ENCODE peak calls at places on chromosome 22, in six cellular contexts. A, C, R, L, H and M are unnamed samples.

GRCh38 chr22:21707677-21708076 is 27.9 kb downstream of the YPEL1 start:
- DNase-seq in C (no peak), A (peak), L (no peak), R (no peak), H (no peak), M (no peak)

GRCh38 chr22:37904572-37905533 is 1.2 kb upstream of the MICALL1 start:
- DNase-seq in R (no peak), A (no peak), H (no peak), C (no peak), L (peak), M (peak)

GRCh38 chr22:16969508-16970327 is 38.3 kb downstream of the GAB4 start:
- DNase-seq in L (no peak), A (no peak), H (no peak), R (no peak), C (no peak), M (no peak)

GRCh38 chr22:45671051-45671782 is 417 bp upstream of the ATXN10 start:
- DNase-seq in A (no peak), C (peak), H (no peak), L (no peak), R (peak), M (no peak)

GRCh38 chr22:25076281-25076680 is 123.4 kb upstream of the CRYBB3 start:
- DNase-seq in C (no peak), R (no peak), A (no peak), L (no peak), H (no peak), M (no peak)

GRCh38 chr22:38205261-38206128 is 3.7 kb downstream of the MAFF start:
- DNase-seq in H (no peak), A (no peak), L (no peak), C (no peak), R (no peak), M (no peak)

GRCh38 chr22:45185718-45186511 is 22.2 kb downstream of the NUP50 start:
- DNase-seq in L (no peak), H (no peak), C (no peak), R (no peak), A (no peak), M (no peak)

GRCh38 chr22:27331526-27332281 is 469.9 kb downstream of the MN1 start:
- DNase-seq in H (peak), R (no peak), L (peak), C (peak), A (peak), M (no peak)

GRCh38 chr22:28442951-28443876 is 236.4 kb downstream of the TTC28 start:
- DNase-seq in C (peak), H (peak), L (no peak), A (peak), R (peak), M (peak)

GRCh38 chr22:49101873-49102272 is 725.8 kb downstream of the BRD1 start:
- DNase-seq in L (no peak), A (no peak), C (no peak), H (no peak), R (no peak), M (no peak)

GRCh38 chr22:37298748-37299495 is 16.6 kb downstream of the CYTH4 start:
- DNase-seq in L (no peak), C (no peak), A (no peak), R (no peak), H (no peak), M (no peak)

GRCh38 chr22:32469799-32470212 is 4.8 kb upstream of the FBXO7 start:
- DNase-seq in C (no peak), A (no peak), R (peak), H (no peak), L (no peak), M (no peak)

GRCh38 chr22:37363593-37363992 is 63.7 kb downstream of the ELFN2 start:
- DNase-seq in C (no peak), A (no peak), R (no peak), L (no peak), H (no peak), M (no peak)

GRCh38 chr22:19923914-19924513 is 17.6 kb upstream of the COMT start:
- DNase-seq in H (no peak), R (no peak), C (no peak), A (no peak), L (no peak), M (no peak)

GRCh38 chr22:26894766-26895485 is 237.5 kb downstream of the MIAT start:
- DNase-seq in R (no peak), H (no peak), L (no peak), A (no peak), C (no peak), M (peak)

GRCh38 chr22:30044369-30044768 is 35.9 kb upstream of the HORMAD2 start:
- DNase-seq in H (peak), R (no peak), L (no peak), C (peak), A (no peak), M (peak)

GRCh38 chr22:23399367-23400285 is 180.5 kb downstream of the IGLL1 start:
- DNase-seq in H (no peak), C (no peak), L (no peak), A (no peak), R (no peak), M (no peak)

GRCh38 chr22:19060356-19061009 is 61.7 kb downstream of the DGCR2 start:
- DNase-seq in H (peak), A (no peak), R (no peak), C (no peak), L (no peak), M (no peak)

GRCh38 chr22:25172153-25172552 is 27.5 kb upstream of the CRYBB3 start:
- DNase-seq in R (no peak), L (no peak), C (no peak), A (peak), H (no peak), M (no peak)

GRCh38 chr22:40512426-40513136 is 123.9 kb downstream of the MRTFA start:
- DNase-seq in R (no peak), A (no peak), H (no peak), L (no peak), C (no peak), M (no peak)

GRCh38 chr22:16917144-16918003 is 90.6 kb downstream of the GAB4 start:
- DNase-seq in C (peak), A (peak), R (peak), H (peak), L (no peak), M (peak)